ENCODE peak calls at places on chromosomes 5 and 9, in ten cellular contexts. One of them, this sample, is unnamed. For H3K4me1, the result is how much of the 10 kb centered on the place peaks cover.

GRCh38 chr5:160118349-160119141 is 705 bp downstream of the PWWP2A start:
- DNase-seq in transverse colon: peak
- DNase-seq in kidney: no peak
- DNase-seq in lung: peak
- DNase-seq in naive thymus-derived CD4-positive, alpha-beta T cell: peak
- DNase-seq in lower lobe of right lung: peak
- DNase-seq in A549: peak
- DNase-seq in prostate gland: peak
- DNase-seq in GM23338: peak
- DNase-seq in heart right ventricle: peak
- DNase-seq in this sample: peak

GRCh38 chr9:125388978-125389377 is 127.4 kb downstream of the GAPVD1 start:
- DNase-seq in transverse colon: no peak
- DNase-seq in kidney: no peak
- DNase-seq in lung: no peak
- DNase-seq in naive thymus-derived CD4-positive, alpha-beta T cell: no peak
- DNase-seq in lower lobe of right lung: no peak
- DNase-seq in A549: no peak
- DNase-seq in prostate gland: no peak
- DNase-seq in GM23338: no peak
- DNase-seq in heart right ventricle: no peak
- DNase-seq in this sample: no peak

GRCh38 chr5:148314187-148314586 is 2.0 kb downstream of the SPINK7 start:
- DNase-seq in transverse colon: no peak
- DNase-seq in kidney: no peak
- DNase-seq in lung: no peak
- DNase-seq in naive thymus-derived CD4-positive, alpha-beta T cell: peak
- DNase-seq in lower lobe of right lung: no peak
- DNase-seq in A549: no peak
- DNase-seq in prostate gland: no peak
- DNase-seq in GM23338: no peak
- DNase-seq in heart right ventricle: no peak
- DNase-seq in this sample: no peak

GRCh38 chr9:27423919-27424710 is 100.0 kb upstream of the IFNK start:
- DNase-seq in transverse colon: no peak
- DNase-seq in kidney: no peak
- DNase-seq in lung: no peak
- DNase-seq in naive thymus-derived CD4-positive, alpha-beta T cell: no peak
- DNase-seq in lower lobe of right lung: no peak
- DNase-seq in A549: no peak
- DNase-seq in prostate gland: no peak
- DNase-seq in GM23338: no peak
- DNase-seq in heart right ventricle: no peak
- DNase-seq in this sample: no peak

GRCh38 chr5:133895979-133896378 is 72.4 kb downstream of the C5orf15 start:
- DNase-seq in transverse colon: no peak
- DNase-seq in kidney: no peak
- DNase-seq in lung: no peak
- DNase-seq in naive thymus-derived CD4-positive, alpha-beta T cell: no peak
- DNase-seq in lower lobe of right lung: no peak
- DNase-seq in A549: no peak
- DNase-seq in prostate gland: no peak
- DNase-seq in GM23338: no peak
- DNase-seq in heart right ventricle: no peak
- DNase-seq in this sample: no peak

GRCh38 chr5:154516475-154516874 is 38.4 kb upstream of the HAND1 start:
- DNase-seq in transverse colon: no peak
- DNase-seq in kidney: no peak
- DNase-seq in lung: no peak
- DNase-seq in naive thymus-derived CD4-positive, alpha-beta T cell: no peak
- DNase-seq in lower lobe of right lung: no peak
- DNase-seq in A549: peak
- DNase-seq in prostate gland: no peak
- DNase-seq in GM23338: no peak
- DNase-seq in heart right ventricle: no peak
- DNase-seq in this sample: no peak

GRCh38 chr9:125748511-125749099 is 1.4 kb downstream of the PBX3 start:
- DNase-seq in transverse colon: no peak
- DNase-seq in kidney: no peak
- DNase-seq in lung: no peak
- DNase-seq in naive thymus-derived CD4-positive, alpha-beta T cell: peak
- DNase-seq in lower lobe of right lung: no peak
- DNase-seq in A549: no peak
- DNase-seq in prostate gland: peak
- DNase-seq in GM23338: peak
- DNase-seq in heart right ventricle: no peak
- DNase-seq in this sample: no peak

GRCh38 chr5:59133801-59134261 is 551.0 kb downstream of the RAB3C start:
- DNase-seq in transverse colon: no peak
- DNase-seq in kidney: no peak
- DNase-seq in lung: no peak
- DNase-seq in naive thymus-derived CD4-positive, alpha-beta T cell: no peak
- DNase-seq in lower lobe of right lung: no peak
- DNase-seq in A549: peak
- DNase-seq in prostate gland: no peak
- DNase-seq in GM23338: peak
- DNase-seq in heart right ventricle: no peak
- DNase-seq in this sample: no peak

GRCh38 chr5:107739661-107740060 is 68.9 kb upstream of the EFNA5 start:
- DNase-seq in transverse colon: no peak
- DNase-seq in kidney: no peak
- DNase-seq in lung: no peak
- DNase-seq in naive thymus-derived CD4-positive, alpha-beta T cell: no peak
- DNase-seq in lower lobe of right lung: no peak
- DNase-seq in A549: peak
- DNase-seq in prostate gland: no peak
- DNase-seq in GM23338: no peak
- DNase-seq in heart right ventricle: no peak
- DNase-seq in this sample: no peak

GRCh38 chr5:99030871-99031440 is 102.1 kb upstream of the CHD1 start:
- DNase-seq in transverse colon: no peak
- DNase-seq in kidney: no peak
- DNase-seq in lung: no peak
- DNase-seq in naive thymus-derived CD4-positive, alpha-beta T cell: no peak
- DNase-seq in lower lobe of right lung: no peak
- DNase-seq in A549: no peak
- DNase-seq in prostate gland: no peak
- DNase-seq in GM23338: no peak
- DNase-seq in heart right ventricle: no peak
- DNase-seq in this sample: no peak

GRCh38 chr9:86943223-86943870 is 4.0 kb downstream of the GAS1 start:
- DNase-seq in transverse colon: no peak
- DNase-seq in kidney: no peak
- DNase-seq in lung: peak
- DNase-seq in naive thymus-derived CD4-positive, alpha-beta T cell: no peak
- DNase-seq in lower lobe of right lung: no peak
- DNase-seq in A549: peak
- DNase-seq in prostate gland: no peak
- DNase-seq in GM23338: peak
- DNase-seq in heart right ventricle: no peak
- DNase-seq in this sample: no peak

GRCh38 chr9:3473402-3473801 is 52.4 kb downstream of the RFX3 start:
- DNase-seq in transverse colon: no peak
- DNase-seq in kidney: no peak
- DNase-seq in lung: no peak
- DNase-seq in naive thymus-derived CD4-positive, alpha-beta T cell: no peak
- DNase-seq in lower lobe of right lung: no peak
- DNase-seq in A549: no peak
- DNase-seq in prostate gland: no peak
- DNase-seq in GM23338: no peak
- DNase-seq in heart right ventricle: no peak
- DNase-seq in this sample: no peak

GRCh38 chr9:74804018-74804385 is 83.7 kb downstream of the TRPM6 start:
- DNase-seq in transverse colon: no peak
- DNase-seq in kidney: no peak
- DNase-seq in lung: no peak
- DNase-seq in naive thymus-derived CD4-positive, alpha-beta T cell: no peak
- DNase-seq in lower lobe of right lung: no peak
- DNase-seq in A549: peak
- DNase-seq in prostate gland: no peak
- DNase-seq in GM23338: no peak
- DNase-seq in heart right ventricle: no peak
- DNase-seq in this sample: no peak

GRCh38 chr5:131430794-131431193 is 166.9 kb downstream of the CDC42SE2 start:
- DNase-seq in transverse colon: no peak
- DNase-seq in kidney: no peak
- DNase-seq in lung: no peak
- DNase-seq in naive thymus-derived CD4-positive, alpha-beta T cell: no peak
- DNase-seq in lower lobe of right lung: no peak
- DNase-seq in A549: no peak
- DNase-seq in prostate gland: no peak
- DNase-seq in GM23338: no peak
- DNase-seq in heart right ventricle: no peak
- DNase-seq in this sample: no peak

GRCh38 chr9:37200572-37201005 is 80.2 kb downstream of the ZCCHC7 start:
- DNase-seq in transverse colon: no peak
- DNase-seq in kidney: no peak
- DNase-seq in lung: no peak
- DNase-seq in naive thymus-derived CD4-positive, alpha-beta T cell: no peak
- DNase-seq in lower lobe of right lung: no peak
- DNase-seq in A549: no peak
- DNase-seq in prostate gland: no peak
- DNase-seq in GM23338: no peak
- DNase-seq in heart right ventricle: no peak
- DNase-seq in this sample: peak

GRCh38 chr9:37201581-37201980 is 81.2 kb downstream of the ZCCHC7 start:
- DNase-seq in transverse colon: no peak
- DNase-seq in kidney: no peak
- DNase-seq in lung: no peak
- DNase-seq in naive thymus-derived CD4-positive, alpha-beta T cell: no peak
- DNase-seq in lower lobe of right lung: no peak
- DNase-seq in A549: no peak
- DNase-seq in prostate gland: no peak
- DNase-seq in GM23338: peak
- DNase-seq in heart right ventricle: no peak
- DNase-seq in this sample: no peak

GRCh38 chr9:37198831-37199230 is 78.5 kb downstream of the ZCCHC7 start:
- DNase-seq in transverse colon: no peak
- DNase-seq in kidney: no peak
- DNase-seq in lung: no peak
- DNase-seq in naive thymus-derived CD4-positive, alpha-beta T cell: no peak
- DNase-seq in lower lobe of right lung: no peak
- DNase-seq in A549: no peak
- DNase-seq in prostate gland: no peak
- DNase-seq in GM23338: no peak
- DNase-seq in heart right ventricle: no peak
- DNase-seq in this sample: no peak

GRCh38 chr9:37197158-37198033 is 77.0 kb downstream of the ZCCHC7 start:
- DNase-seq in transverse colon: no peak
- DNase-seq in kidney: no peak
- DNase-seq in lung: no peak
- DNase-seq in naive thymus-derived CD4-positive, alpha-beta T cell: peak
- DNase-seq in lower lobe of right lung: no peak
- DNase-seq in A549: no peak
- DNase-seq in prostate gland: no peak
- DNase-seq in GM23338: peak
- DNase-seq in heart right ventricle: no peak
- DNase-seq in this sample: no peak

DNA sequence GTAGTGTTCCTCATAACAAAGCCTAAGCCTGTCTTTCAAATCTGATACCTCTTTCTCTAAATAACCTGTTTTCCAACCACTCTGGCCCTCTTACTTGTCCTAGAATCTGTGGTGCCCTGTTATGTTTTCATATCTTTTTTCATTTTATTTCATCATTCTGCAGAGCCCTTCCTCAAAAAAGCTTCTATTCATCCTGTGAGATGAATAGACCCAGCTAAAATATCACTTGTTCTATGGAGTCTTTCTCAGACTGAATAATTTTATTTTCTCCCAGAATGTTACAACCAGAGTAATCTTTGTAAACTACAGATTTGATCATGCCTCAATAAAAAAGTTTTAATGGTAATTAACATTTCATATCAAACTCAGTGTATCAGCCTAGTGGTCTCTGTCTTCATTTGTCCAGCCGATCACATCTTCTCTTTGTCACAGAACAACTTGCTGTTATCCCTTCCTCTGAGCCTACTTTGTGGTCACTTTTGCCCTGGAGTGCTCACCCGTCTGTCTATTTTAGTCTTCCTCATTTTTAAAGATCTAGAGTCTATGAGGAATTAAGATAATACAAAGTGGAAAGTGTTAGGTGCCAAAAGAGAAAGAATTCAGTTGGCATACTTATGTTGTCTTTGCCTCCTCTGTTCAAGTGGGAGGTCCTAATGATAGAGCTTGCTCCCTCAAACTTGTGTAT is 77.8 kb downstream of the ZCCHC7 start:
- DNase-seq in transverse colon: no peak
- DNase-seq in kidney: no peak
- DNase-seq in lung: no peak
- DNase-seq in naive thymus-derived CD4-positive, alpha-beta T cell: no peak
- DNase-seq in lower lobe of right lung: no peak
- DNase-seq in A549: no peak
- DNase-seq in prostate gland: no peak
- DNase-seq in GM23338: no peak
- DNase-seq in heart right ventricle: no peak
- DNase-seq in this sample: no peak
- H3K4me1 ChIP-seq in transverse colon: under half
- H3K4me1 ChIP-seq in kidney: under half
- H3K4me1 ChIP-seq in lung: under half
- H3K4me1 ChIP-seq in naive thymus-derived CD4-positive, alpha-beta T cell: under half
- H3K4me1 ChIP-seq in lower lobe of right lung: under half
- H3K4me1 ChIP-seq in A549: under half
- H3K4me1 ChIP-seq in prostate gland: under half
- H3K4me1 ChIP-seq in GM23338: half or more
- H3K4me1 ChIP-seq in heart right ventricle: under half
- H3K4me1 ChIP-seq in this sample: under half

GRCh38 chr9:135187365-135187764 is 99.9 kb downstream of the OLFM1 start:
- DNase-seq in transverse colon: no peak
- DNase-seq in kidney: peak
- DNase-seq in lung: no peak
- DNase-seq in naive thymus-derived CD4-positive, alpha-beta T cell: no peak
- DNase-seq in lower lobe of right lung: no peak
- DNase-seq in A549: no peak
- DNase-seq in prostate gland: no peak
- DNase-seq in GM23338: no peak
- DNase-seq in heart right ventricle: no peak
- DNase-seq in this sample: no peak
- H3K4me1 ChIP-seq in transverse colon: under half
- H3K4me1 ChIP-seq in kidney: under half
- H3K4me1 ChIP-seq in lung: under half
- H3K4me1 ChIP-seq in naive thymus-derived CD4-positive, alpha-beta T cell: under half
- H3K4me1 ChIP-seq in lower lobe of right lung: under half
- H3K4me1 ChIP-seq in A549: under half
- H3K4me1 ChIP-seq in prostate gland: under half
- H3K4me1 ChIP-seq in GM23338: under half
- H3K4me1 ChIP-seq in heart right ventricle: under half
- H3K4me1 ChIP-seq in this sample: under half

GRCh38 chr5:1186351-1187233 is 14.8 kb upstream of the SLC6A19 start:
- DNase-seq in transverse colon: no peak
- DNase-seq in kidney: peak
- DNase-seq in lung: no peak
- DNase-seq in naive thymus-derived CD4-positive, alpha-beta T cell: no peak
- DNase-seq in lower lobe of right lung: peak
- DNase-seq in A549: no peak
- DNase-seq in prostate gland: no peak
- DNase-seq in GM23338: no peak
- DNase-seq in heart right ventricle: no peak
- DNase-seq in this sample: no peak
- H3K4me1 ChIP-seq in transverse colon: under half
- H3K4me1 ChIP-seq in kidney: under half
- H3K4me1 ChIP-seq in lung: under half
- H3K4me1 ChIP-seq in naive thymus-derived CD4-positive, alpha-beta T cell: under half
- H3K4me1 ChIP-seq in lower lobe of right lung: under half
- H3K4me1 ChIP-seq in A549: under half
- H3K4me1 ChIP-seq in prostate gland: under half
- H3K4me1 ChIP-seq in GM23338: under half
- H3K4me1 ChIP-seq in heart right ventricle: under half
- H3K4me1 ChIP-seq in this sample: under half

GRCh38 chr5:56346717-56347116 is 113.6 kb upstream of the ANKRD55 start:
- DNase-seq in transverse colon: no peak
- DNase-seq in kidney: no peak
- DNase-seq in lung: no peak
- DNase-seq in naive thymus-derived CD4-positive, alpha-beta T cell: no peak
- DNase-seq in lower lobe of right lung: no peak
- DNase-seq in A549: no peak
- DNase-seq in prostate gland: no peak
- DNase-seq in GM23338: no peak
- DNase-seq in heart right ventricle: no peak
- DNase-seq in this sample: no peak
- H3K4me1 ChIP-seq in transverse colon: under half
- H3K4me1 ChIP-seq in kidney: under half
- H3K4me1 ChIP-seq in lung: under half
- H3K4me1 ChIP-seq in naive thymus-derived CD4-positive, alpha-beta T cell: under half
- H3K4me1 ChIP-seq in lower lobe of right lung: under half
- H3K4me1 ChIP-seq in A549: under half
- H3K4me1 ChIP-seq in prostate gland: under half
- H3K4me1 ChIP-seq in GM23338: under half
- H3K4me1 ChIP-seq in heart right ventricle: under half
- H3K4me1 ChIP-seq in this sample: under half